ENCODE peak calls at places on chromosomes 6 and 20, in four cellular contexts. S is GM23338; P is GM23248; H is CD4-positive, CD25-positive, alpha-beta regulatory T cell. M is an unnamed sample.

GRCh38 chr6:71012871-71013456 is 56.1 kb upstream of the B3GAT2 start:
- DNase-seq in H (peak; percentile 49), P (peak; percentile 66), S (peak; percentile 82), M (no peak)

GRCh38 chr20:5143856-5144255 is 17.0 kb downstream of the CDS2 start:
- DNase-seq in S (no peak), P (no peak), H (no peak), M (no peak)

GRCh38 chr6:109824105-109824504 is 133.0 kb downstream of the FIG4 start:
- DNase-seq in H (no peak), S (no peak), P (no peak), M (no peak)

GRCh38 chr6:44738652-44739141 is 351.2 kb downstream of the CDC5L start:
- DNase-seq in H (no peak), S (peak; percentile 13), P (peak; percentile 83), M (no peak)

GRCh38 chr6:35082733-35083403 is 58.3 kb downstream of the TCP11 start:
- DNase-seq in P (no peak), H (no peak), S (no peak), M (no peak)

GRCh38 chr20:45320948-45321595 is 13.0 kb upstream of the MATN4 start:
- DNase-seq in P (no peak), H (peak; percentile 78), S (no peak), M (no peak)

GRCh38 chr20:8043687-8044278 is 24.2 kb upstream of the TMX4 start:
- DNase-seq in H (peak; percentile 70), S (peak; percentile 84), P (peak; percentile 71), M (no peak)

GRCh38 chr20:46365483-46366215 is 40.8 kb downstream of the ELMO2 start:
- DNase-seq in P (no peak), H (peak; percentile 26), S (no peak), M (no peak)

GRCh38 chr6:149500085-149500484 is 15.3 kb upstream of the ZC3H12D start:
- DNase-seq in P (no peak), H (peak; percentile 44), S (no peak), M (no peak)

GRCh38 chr6:157763129-157763893 is 59.7 kb upstream of the SNX9 start:
- DNase-seq in S (peak; percentile 82), P (peak; percentile 76), H (no peak), M (no peak)

GRCh38 chr6:34174846-34175399 is 29.0 kb upstream of the GRM4 start:
- DNase-seq in S (peak; percentile 30), H (no peak), P (no peak), M (no peak)

GRCh38 chr6:3746119-3746691 is 5.3 kb downstream of the PXDC1 start:
- DNase-seq in P (no peak), H (no peak), S (no peak), M (no peak)

GRCh38 chr20:10557685-10558084 is 116.1 kb downstream of the JAG1 start:
- DNase-seq in P (no peak), H (no peak), S (peak; percentile 31), M (no peak)

GRCh38 chr20:57007171-57007540 is 259.3 kb downstream of the BMP7 start:
- DNase-seq in P (no peak), S (no peak), H (no peak), M (no peak)

GRCh38 chr6:97586344-97586743 is 303.3 kb upstream of the MMS22L start:
- DNase-seq in H (no peak), S (peak; percentile 68), P (peak; percentile 60), M (no peak)

GRCh38 chr20:22719250-22719649 is 134.9 kb upstream of the FOXA2 start:
- DNase-seq in H (no peak), S (peak; percentile 4), P (no peak), M (no peak)

GRCh38 chr6:166584046-166584679 is 2.3 kb downstream of the RAMACL start:
- DNase-seq in H (no peak), S (no peak), P (peak; percentile 41), M (no peak)

GRCh38 chr6:11999245-11999644 is 12.9 kb upstream of the HIVEP1 start:
- DNase-seq in S (no peak), H (no peak), P (peak; percentile 60), M (no peak)

GRCh38 chr6:88705601-88706000 is 257.8 kb downstream of the RNGTT start:
- DNase-seq in H (no peak), S (no peak), P (no peak), M (no peak)

GRCh38 chr6:106300944-106301343 is 24.6 kb downstream of the ATG5 start:
- DNase-seq in S (peak; percentile 53), P (peak; percentile 75), H (peak; percentile 69), M (no peak)

GRCh38 chr20:47272893-47273590 is 83.5 kb downstream of the ZMYND8 start:
- DNase-seq in H (peak; percentile 68), S (peak; percentile 85), P (peak; percentile 78), M (peak; percentile 1)

GRCh38 chr20:22001886-22002285 is 296.4 kb downstream of the PAX1 start:
- DNase-seq in H (no peak), P (peak; percentile 76), S (no peak), M (no peak)

GRCh38 chr6:147738089-147738488 is 229.6 kb downstream of the SAMD5 start:
- DNase-seq in P (no peak), H (no peak), S (no peak), M (no peak)

GRCh38 chr6:148407372-148407771 is 64.7 kb downstream of the SASH1 start:
- DNase-seq in H (no peak), S (no peak), P (peak; percentile 93), M (no peak)

GRCh38 chr6:43283905-43284304 is 14.2 kb upstream of the SLC22A7 start:
- DNase-seq in S (no peak), P (no peak), H (no peak), M (no peak)

GRCh38 chr6:43285415-43285814 is 12.6 kb upstream of the SLC22A7 start:
- DNase-seq in P (peak; percentile 22), S (peak; percentile 55), H (no peak), M (no peak)

GRCh38 chr6:43285832-43286231 is 12.2 kb upstream of the SLC22A7 start:
- DNase-seq in H (no peak), P (no peak), S (no peak), M (no peak)

GRCh38 chr6:43283514-43283901 is 14.6 kb upstream of the SLC22A7 start:
- DNase-seq in P (no peak), S (no peak), H (no peak), M (no peak)

DNA sequence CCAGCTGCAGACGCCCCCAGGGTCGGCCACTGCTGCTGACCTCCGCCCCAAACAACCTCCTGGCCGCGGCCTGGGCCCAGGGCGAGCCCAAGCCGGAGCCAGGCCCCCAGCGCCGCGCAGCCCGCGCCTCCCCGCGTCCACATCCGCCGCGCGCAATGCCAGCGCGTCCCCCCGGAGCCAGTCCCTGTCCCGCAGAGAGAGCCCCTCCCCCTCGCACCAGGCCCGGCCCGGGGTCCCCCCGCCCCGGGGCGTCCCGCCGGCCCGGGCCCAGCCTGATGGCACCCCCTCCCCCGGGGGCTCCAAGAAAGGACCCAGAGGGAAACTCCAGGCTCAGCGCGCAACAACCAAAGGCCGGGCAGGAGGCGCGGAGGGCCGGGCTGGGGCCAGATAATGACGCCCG is 13.1 kb upstream of the SLC22A7 start:
- DNase-seq in S (peak; percentile 59), P (peak; percentile 30), H (no peak), M (no peak)
- H3K4me3 ChIP-seq in S (peak overlapping the region; percentile 67), P (peak overlapping the region; percentile 52), H (no peak overlapping the region), M (no peak overlapping the region)

DNA sequence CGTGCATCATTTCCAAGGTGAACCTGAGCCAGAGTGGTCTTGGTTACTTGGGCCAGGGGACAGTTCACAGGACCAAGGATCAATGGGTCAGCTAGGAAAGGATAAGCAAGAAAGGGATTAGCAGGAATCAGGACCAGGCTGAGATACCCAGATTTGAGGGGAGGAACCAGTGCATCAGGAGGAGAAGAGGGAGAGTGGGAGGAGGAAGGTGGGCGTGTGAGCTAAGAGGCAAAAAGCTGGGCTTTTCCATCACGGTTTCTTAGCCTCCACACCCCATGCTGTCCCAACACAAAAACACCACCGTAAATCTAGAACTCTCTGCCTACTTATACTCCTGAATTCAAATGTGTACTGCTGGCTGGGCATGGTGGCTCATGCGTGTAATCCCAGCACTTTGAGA is 27.5 kb downstream of the EYA4 start:
- DNase-seq in S (no peak), P (no peak), H (no peak), M (no peak)
- H3K4me3 ChIP-seq in S (no peak overlapping the region), P (no peak overlapping the region), H (no peak overlapping the region), M (no peak overlapping the region)

DNA sequence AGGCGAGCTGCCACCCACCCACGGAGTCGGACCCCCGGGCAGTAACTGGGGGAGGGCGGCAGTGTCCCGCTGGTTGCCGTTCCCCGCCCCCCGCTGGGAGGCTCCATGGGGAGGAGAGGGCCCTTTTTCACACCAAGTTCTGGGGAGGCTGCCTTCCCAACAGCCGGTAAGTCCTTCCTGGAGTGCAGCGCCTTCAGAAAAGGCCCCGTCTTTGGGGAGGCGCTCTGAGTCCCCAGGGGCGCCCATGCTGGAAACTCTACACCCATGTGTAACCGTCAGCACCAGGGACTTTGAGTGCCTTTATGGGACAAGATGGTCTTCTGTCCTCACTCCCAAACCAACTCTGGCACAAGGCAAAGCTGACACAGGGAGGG is 435 bp upstream of the SOX18 start:
- DNase-seq in P (no peak), H (no peak), S (no peak), M (no peak)
- H3K4me3 ChIP-seq in P (no peak overlapping the region), H (no peak overlapping the region), S (peak overlapping the region; percentile 41), M (no peak overlapping the region)

DNA sequence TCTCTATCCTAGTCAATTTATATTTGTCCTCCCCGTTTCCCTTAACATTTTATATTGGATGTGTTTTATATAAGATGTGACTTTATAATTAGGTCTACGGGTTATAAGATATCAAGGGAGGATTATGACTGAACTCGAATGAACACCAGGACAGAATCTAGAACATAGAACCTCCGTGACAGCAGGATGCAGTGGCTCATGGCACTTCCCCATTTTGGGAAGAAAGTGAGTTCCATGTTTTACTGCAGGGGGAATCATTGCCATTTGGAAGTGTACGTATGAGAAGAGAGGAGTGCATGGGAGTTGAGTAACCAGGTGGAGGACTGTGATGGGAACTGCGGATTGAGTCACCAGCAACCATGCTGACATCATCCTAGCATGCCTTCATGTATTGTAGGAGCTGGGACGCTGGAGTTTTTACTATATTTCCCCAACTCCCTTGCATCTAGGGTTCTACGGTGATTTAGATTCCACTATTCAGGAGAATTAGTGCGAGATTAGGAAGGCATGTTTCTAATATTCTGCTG is 56.1 kb upstream of the FOXC1 start:
- DNase-seq in S (no peak), P (peak; percentile 31), H (no peak), M (no peak)
- H3K4me3 ChIP-seq in S (no peak overlapping the region), P (peak overlapping the region; percentile 77), H (peak overlapping the region; percentile 83), M (no peak overlapping the region)

GRCh38 chr6:125534430-125535263 is 214.8 kb upstream of the HEY2 start:
- DNase-seq in P (no peak), H (no peak), S (no peak), M (no peak)
- H3K4me3 ChIP-seq in P (no peak overlapping the region), H (no peak overlapping the region), S (peak overlapping the region; percentile 21), M (no peak overlapping the region)